ENCODE peak calls at places on chromosomes 3 and 15, in four cellular contexts. One of them, this sample, is unnamed.

GRCh38 chr3:4687167-4687566 is 194.0 kb downstream of the ITPR1 start:
- DNase-seq in neural progenitor cell: peak; percentile 6
- DNase-seq in body of pancreas: peak; percentile 14
- DNase-seq in lung: peak; percentile 35
- DNase-seq in this sample: no peak

GRCh38 chr3:20141841-20142240 is 44.2 kb downstream of the SGO1 start:
- DNase-seq in neural progenitor cell: peak; percentile 95
- DNase-seq in body of pancreas: no peak
- DNase-seq in lung: no peak
- DNase-seq in this sample: peak; percentile 48

GRCh38 chr15:43446344-43446743 is 46.6 kb downstream of the TP53BP1 start:
- DNase-seq in neural progenitor cell: no peak
- DNase-seq in body of pancreas: no peak
- DNase-seq in lung: no peak
- DNase-seq in this sample: no peak

GRCh38 chr3:194503101-194503531 is 16.3 kb upstream of the ATP13A3 start:
- DNase-seq in neural progenitor cell: no peak
- DNase-seq in body of pancreas: no peak
- DNase-seq in lung: no peak
- DNase-seq in this sample: no peak

GRCh38 chr3:73820431-73820830 is 195.7 kb upstream of the PDZRN3 start:
- DNase-seq in neural progenitor cell: no peak
- DNase-seq in body of pancreas: no peak
- DNase-seq in lung: no peak
- DNase-seq in this sample: no peak

GRCh38 chr15:70492240-70493177 is 270.8 kb downstream of the UACA start:
- DNase-seq in neural progenitor cell: no peak
- DNase-seq in body of pancreas: no peak
- DNase-seq in lung: peak; percentile 66
- DNase-seq in this sample: peak; percentile 19

GRCh38 chr15:57635300-57635944 is 43.7 kb downstream of the MYZAP start:
- DNase-seq in neural progenitor cell: no peak
- DNase-seq in body of pancreas: peak; percentile 79
- DNase-seq in lung: no peak
- DNase-seq in this sample: peak; percentile 41

GRCh38 chr3:19155375-19155774 is 7.1 kb downstream of the KCNH8 start:
- DNase-seq in neural progenitor cell: no peak
- DNase-seq in body of pancreas: no peak
- DNase-seq in lung: no peak
- DNase-seq in this sample: no peak

GRCh38 chr3:53970656-53971055 is 79.0 kb upstream of the SELENOK start:
- DNase-seq in neural progenitor cell: peak; percentile 54
- DNase-seq in body of pancreas: no peak
- DNase-seq in lung: no peak
- DNase-seq in this sample: peak; percentile 65

GRCh38 chr3:96213393-96213792 is 601.0 kb upstream of the EPHA6 start:
- DNase-seq in neural progenitor cell: no peak
- DNase-seq in body of pancreas: no peak
- DNase-seq in lung: no peak
- DNase-seq in this sample: no peak
- TF ChIP-seq CTCF in neural progenitor cell: no peak
- TF ChIP-seq CTCF in body of pancreas: no peak
- TF ChIP-seq CTCF in lung: no peak
- TF ChIP-seq CTCF in this sample: peak; percentile 28

GRCh38 chr15:45378149-45378912 is at the start of gene GATM:
- DNase-seq in neural progenitor cell: peak; percentile 90
- DNase-seq in body of pancreas: peak; percentile 81
- DNase-seq in lung: peak; percentile 70
- DNase-seq in this sample: peak; percentile 88
- TF ChIP-seq CTCF in neural progenitor cell: peak; percentile 47
- TF ChIP-seq CTCF in body of pancreas: peak; percentile 43
- TF ChIP-seq CTCF in lung: peak; percentile 10
- TF ChIP-seq CTCF in this sample: peak; percentile 18

GRCh38 chr3:97680696-97681095 is 83.9 kb upstream of the ARL6 start:
- DNase-seq in neural progenitor cell: no peak
- DNase-seq in body of pancreas: no peak
- DNase-seq in lung: no peak
- DNase-seq in this sample: no peak
- TF ChIP-seq CTCF in neural progenitor cell: no peak
- TF ChIP-seq CTCF in body of pancreas: no peak
- TF ChIP-seq CTCF in lung: no peak
- TF ChIP-seq CTCF in this sample: no peak

GRCh38 chr15:67832031-67832551 is 6.8 kb downstream of the SKOR1 start:
- DNase-seq in neural progenitor cell: peak; percentile 72
- DNase-seq in body of pancreas: no peak
- DNase-seq in lung: no peak
- DNase-seq in this sample: peak; percentile 77
- TF ChIP-seq CTCF in neural progenitor cell: peak; percentile 54
- TF ChIP-seq CTCF in body of pancreas: no peak
- TF ChIP-seq CTCF in lung: no peak
- TF ChIP-seq CTCF in this sample: peak; percentile 68

DNA sequence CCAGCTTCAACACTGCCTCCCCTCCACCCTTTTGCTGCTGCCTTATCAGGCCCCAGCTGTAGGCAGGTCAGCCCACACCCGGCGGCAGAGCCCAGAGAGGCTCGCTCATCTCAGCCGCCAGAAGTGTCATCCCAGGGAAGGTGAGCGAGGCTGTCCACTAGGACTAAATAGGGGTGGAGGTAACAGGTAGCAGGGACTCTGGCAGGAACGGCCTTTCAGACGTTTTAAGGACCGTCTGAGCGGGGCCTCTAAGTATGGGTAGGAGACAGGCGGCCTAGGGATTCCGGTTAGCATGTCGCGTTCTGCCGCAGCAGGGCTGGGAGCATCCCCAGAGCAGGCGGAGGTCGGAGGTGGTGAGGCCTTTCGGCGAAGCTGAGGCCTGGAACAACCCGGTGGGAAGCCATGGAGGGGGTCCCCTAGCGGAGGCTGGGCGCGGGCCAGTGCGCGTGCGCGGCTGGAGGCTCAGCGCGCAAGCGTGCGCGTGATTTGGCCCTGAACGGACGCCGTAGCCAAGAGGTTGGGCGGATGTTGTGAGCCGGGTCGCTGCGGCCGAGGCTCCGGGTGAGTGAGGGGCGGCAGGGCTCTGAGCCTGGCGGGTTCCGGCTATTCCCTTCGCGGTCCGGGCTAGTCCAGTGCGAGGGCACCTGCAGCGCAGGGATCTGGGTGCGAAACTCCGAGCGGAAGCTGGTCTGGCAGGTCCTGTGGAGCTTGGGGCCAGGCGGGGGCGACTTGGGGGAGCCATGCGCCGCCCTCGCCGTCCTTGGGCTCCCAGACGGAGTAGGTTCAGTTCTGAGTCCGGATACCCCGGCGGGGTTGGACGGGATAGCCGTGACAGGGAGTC is at the start of the genes MST1 and RNF123:
- DNase-seq in neural progenitor cell: peak; percentile 97
- DNase-seq in body of pancreas: peak; percentile 87
- DNase-seq in lung: peak; percentile 89
- DNase-seq in this sample: peak; percentile 97
- TF ChIP-seq CTCF in neural progenitor cell: peak; percentile 34
- TF ChIP-seq CTCF in body of pancreas: peak; percentile 29
- TF ChIP-seq CTCF in lung: peak; percentile 0
- TF ChIP-seq CTCF in this sample: peak; percentile 42

GRCh38 chr3:120348981-120349818 is at the start of gene LRRC58:
- DNase-seq in neural progenitor cell: peak; percentile 92
- DNase-seq in body of pancreas: peak; percentile 92
- DNase-seq in lung: peak; percentile 88
- DNase-seq in this sample: peak; percentile 90
- TF ChIP-seq CTCF in neural progenitor cell: peak; percentile 44
- TF ChIP-seq CTCF in body of pancreas: peak; percentile 28
- TF ChIP-seq CTCF in lung: no peak
- TF ChIP-seq CTCF in this sample: no peak

GRCh38 chr3:157700405-157700804 is 197.2 kb upstream of the VEPH1 start:
- DNase-seq in neural progenitor cell: peak; percentile 40
- DNase-seq in body of pancreas: no peak
- DNase-seq in lung: no peak
- DNase-seq in this sample: peak; percentile 40

GRCh38 chr3:157692468-157692867 is 189.3 kb upstream of the VEPH1 start:
- DNase-seq in neural progenitor cell: no peak
- DNase-seq in body of pancreas: no peak
- DNase-seq in lung: no peak
- DNase-seq in this sample: no peak

GRCh38 chr3:157693762-157694161 is 190.5 kb upstream of the VEPH1 start:
- DNase-seq in neural progenitor cell: no peak
- DNase-seq in body of pancreas: no peak
- DNase-seq in lung: no peak
- DNase-seq in this sample: no peak

GRCh38 chr3:157695586-157695985 is 192.4 kb upstream of the VEPH1 start:
- DNase-seq in neural progenitor cell: no peak
- DNase-seq in body of pancreas: no peak
- DNase-seq in lung: no peak
- DNase-seq in this sample: no peak
- TF ChIP-seq CTCF in neural progenitor cell: no peak
- TF ChIP-seq CTCF in body of pancreas: no peak
- TF ChIP-seq CTCF in lung: no peak
- TF ChIP-seq CTCF in this sample: no peak